ENCODE peak calls at places on chromosome 17, in eight cellular contexts. M is fibroblast of villous mesenchyme; Z is stimulated activated CD4-positive, alpha-beta T cell treated with anti-CD3 and anti-CD28 coated beads, Interleukin-4, amount 100 ng/mL, for 48 hours; F is astrocyte of the cerebellum; Y is memory B cell; L is NCI-H1092; O is ELF-1; K is stimulated activated CD8-positive, alpha-beta memory T cell treated with anti-CD3 and anti-CD28 coated beads, Interleukin-7, amount 100 ng/mL, for 4 hours. P is an unnamed sample.

GRCh38 chr17:19264681-19265080 is 27.5 kb downstream of the EPN2 start:
- DNase-seq in M (no peak), Z (no peak), F (no peak), Y (no peak), L (no peak), O (no peak), K (no peak), P (no peak)

GRCh38 chr17:81961087-81961514 is at the start of gene NOTUM:
- DNase-seq in M (peak), Z (no peak), F (no peak), Y (no peak), L (no peak), O (no peak), K (no peak), P (no peak)

GRCh38 chr17:73030501-73030911 is 62.0 kb downstream of the SLC39A11 start:
- DNase-seq in M (no peak), Z (no peak), F (peak), Y (no peak), L (no peak), O (no peak), K (no peak), P (no peak)

GRCh38 chr17:19354123-19354522 is 8.4 kb downstream of the B9D1 start:
- DNase-seq in M (peak), Z (no peak), F (peak), Y (no peak), L (no peak), O (no peak), K (no peak), P (no peak)

GRCh38 chr17:29145289-29146058 is 34.7 kb downstream of the MYO18A start:
- DNase-seq in M (peak), Z (no peak), F (peak), Y (peak), L (peak), O (peak), K (peak), P (no peak)

GRCh38 chr17:61251939-61252865 is 147.4 kb upstream of the TBX2 start:
- DNase-seq in M (peak), Z (no peak), F (peak), Y (no peak), L (no peak), O (no peak), K (peak), P (no peak)

GRCh38 chr17:76568771-76569170 is 16.9 kb downstream of the ST6GALNAC2 start:
- DNase-seq in M (no peak), Z (no peak), F (no peak), Y (no peak), L (no peak), O (no peak), K (no peak), P (no peak)

GRCh38 chr17:69227536-69227935 is 1.1 kb downstream of the ABCA10 start:
- DNase-seq in M (no peak), Z (no peak), F (no peak), Y (no peak), L (no peak), O (no peak), K (no peak), P (no peak)

GRCh38 chr17:74950207-74950606 is 14.5 kb downstream of the OTOP3 start:
- DNase-seq in M (no peak), Z (no peak), F (no peak), Y (no peak), L (no peak), O (no peak), K (no peak), P (no peak)

GRCh38 chr17:38728290-38728831 is 1.8 kb upstream of the CISD3 start:
- DNase-seq in M (no peak), Z (no peak), F (no peak), Y (no peak), L (no peak), O (no peak), K (peak), P (peak)

GRCh38 chr17:20228410-20228809 is 219.3 kb downstream of the SPECC1 start:
- DNase-seq in M (no peak), Z (no peak), F (no peak), Y (no peak), L (no peak), O (no peak), K (no peak), P (no peak)

GRCh38 chr17:43873091-43873490 is 26.1 kb downstream of the CD300LG start:
- DNase-seq in M (no peak), Z (no peak), F (no peak), Y (no peak), L (no peak), O (no peak), K (no peak), P (no peak)

GRCh38 chr17:75335315-75335714 is 46.1 kb upstream of the SLC25A19 start:
- DNase-seq in M (no peak), Z (no peak), F (no peak), Y (no peak), L (no peak), O (no peak), K (no peak), P (no peak)

GRCh38 chr17:73571524-73572130 is 72.6 kb downstream of the SDK2 start:
- DNase-seq in M (no peak), Z (no peak), F (no peak), Y (no peak), L (no peak), O (peak), K (no peak), P (no peak)

GRCh38 chr17:40686192-40686591 is 17.4 kb downstream of the KRT24 start:
- DNase-seq in M (no peak), Z (no peak), F (no peak), Y (no peak), L (no peak), O (no peak), K (no peak), P (no peak)

GRCh38 chr17:12398636-12399035 is 267.1 kb upstream of the MYOCD start:
- DNase-seq in M (no peak), Z (no peak), F (no peak), Y (no peak), L (no peak), O (no peak), K (no peak), P (no peak)

GRCh38 chr17:28816540-28816939 is 26.1 kb downstream of the FAM222B start:
- DNase-seq in M (peak), Z (no peak), F (no peak), Y (no peak), L (no peak), O (no peak), K (no peak), P (no peak)